ENCODE peak calls at places on chromosomes 3 and 15, in five cellular contexts. L is fibroblast of lung, K is hepatocyte, B is neural progenitor cell, W is GM23338. V is an unnamed sample.

GRCh38 chr3:38141952-38142273 is 3.5 kb downstream of the MYD88 start:
- DNase-seq in L (no peak), K (no peak), B (no peak), W (no peak), V (no peak)

GRCh38 chr3:17629400-17629799 is 113.0 kb downstream of the TBC1D5 start:
- DNase-seq in L (no peak), K (no peak), B (no peak), W (no peak), V (no peak)

GRCh38 chr3:43001094-43001553 is 22.0 kb downstream of the GASK1A start:
- DNase-seq in L (peak), K (peak), B (no peak), W (no peak), V (no peak)

GRCh38 chr15:92921215-92922131 is 21.3 kb downstream of the CHD2 start:
- DNase-seq in L (peak), K (peak), B (no peak), W (no peak), V (no peak)

GRCh38 chr3:171833775-171834460 is 9.2 kb upstream of the TMEM212 start:
- DNase-seq in L (peak), K (no peak), B (no peak), W (peak), V (peak)

GRCh38 chr15:58331903-58332675 is 99.7 kb upstream of the LIPC start:
- DNase-seq in L (peak), K (peak), B (peak), W (peak), V (peak)

GRCh38 chr3:181974198-181974597 is 262.5 kb downstream of the SOX2 start:
- DNase-seq in L (peak), K (no peak), B (no peak), W (no peak), V (no peak)

GRCh38 chr3:187103251-187103650 is 36.0 kb downstream of the RPL39L start:
- DNase-seq in L (no peak), K (no peak), B (no peak), W (no peak), V (no peak)

GRCh38 chr3:173789530-173789929 is 392.0 kb downstream of the NLGN1 start:
- DNase-seq in L (peak), K (peak), B (no peak), W (no peak), V (no peak)

GRCh38 chr3:54223063-54223462 is 100.7 kb downstream of the CACNA2D3 start:
- DNase-seq in L (no peak), K (no peak), B (no peak), W (no peak), V (no peak)

GRCh38 chr15:28264166-28264565 is 57.8 kb downstream of the HERC2 start:
- DNase-seq in L (no peak), K (no peak), B (no peak), W (no peak), V (no peak)

GRCh38 chr3:177357352-177358084 is 160.2 kb upstream of the TBL1XR1 start:
- DNase-seq in L (peak), K (peak), B (peak), W (peak), V (peak)

GRCh38 chr3:126033765-126034164 is 50.2 kb downstream of the SLC41A3 start:
- DNase-seq in L (no peak), K (no peak), B (no peak), W (no peak), V (no peak)

GRCh38 chr3:111691293-111691909 is 96.3 kb upstream of the ZBED2 start:
- DNase-seq in L (peak), K (peak), B (peak), W (peak), V (peak)

GRCh38 chr3:4807381-4808280 is 171.6 kb upstream of the BHLHE40 start:
- DNase-seq in L (no peak), K (no peak), B (no peak), W (no peak), V (no peak)

DNA sequence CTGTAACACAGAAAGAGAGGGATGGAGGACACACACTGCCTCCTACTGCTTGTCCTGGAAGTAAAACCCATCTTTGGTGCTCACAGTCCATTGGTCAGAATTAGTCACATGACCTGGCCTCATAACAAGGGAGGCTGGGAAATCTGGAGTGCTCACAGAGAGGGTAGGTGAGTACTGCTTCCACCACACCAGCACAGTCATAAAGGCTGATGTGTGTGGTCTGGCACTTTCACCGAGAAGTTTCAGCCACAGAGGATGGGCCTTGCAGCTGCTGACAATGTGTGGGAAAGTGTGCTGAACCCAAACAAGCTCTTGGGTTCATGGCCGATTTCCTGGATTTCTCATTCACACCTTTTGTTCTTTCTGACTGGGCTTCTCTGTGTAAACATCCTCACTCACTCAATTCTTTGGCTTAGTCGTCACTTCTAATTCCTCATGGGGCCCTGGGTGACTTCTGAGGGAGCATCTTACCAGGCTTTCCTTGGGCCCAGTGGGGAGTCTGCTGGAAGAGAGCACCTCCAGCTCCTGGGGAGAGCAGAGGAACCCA is 100.7 kb downstream of the ASB7 start:
- DNase-seq in L (peak), K (no peak), B (no peak), W (no peak), V (no peak)
- TF ChIP-seq EZH2 in L (no peak), K (no peak), B (no peak), W (no peak), V (no peak)

DNA sequence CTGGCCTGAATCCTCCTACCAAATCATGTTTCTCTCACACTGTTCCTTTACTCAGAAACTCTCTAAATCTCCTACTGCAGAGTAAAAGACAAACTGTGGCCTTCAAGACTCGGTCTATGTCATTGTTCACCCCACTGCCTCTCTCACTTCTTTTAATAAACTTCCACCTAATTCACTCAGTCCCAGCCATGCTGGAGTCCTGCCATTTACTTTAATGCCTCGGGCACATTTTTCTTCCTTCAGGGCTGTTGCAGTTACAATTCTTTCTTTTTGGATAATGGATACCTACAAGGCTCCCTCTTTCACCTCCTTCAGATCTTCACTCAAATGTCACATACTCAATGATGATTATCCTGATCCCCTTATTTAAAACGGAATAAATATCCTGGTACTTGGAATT is 955.6 kb downstream of the ROBO1 start:
- DNase-seq in L (no peak), K (no peak), B (no peak), W (no peak), V (no peak)
- TF ChIP-seq CTCF in L (no peak), K (no peak), B (no peak), W (no peak), V (no peak)

GRCh38 chr3:10505050-10505790 is at the start of gene ATP2B2:
- DNase-seq in L (peak), K (peak), B (peak), W (peak), V (peak)
- TF ChIP-seq EZH2 in L (no peak), K (peak), B (peak), W (no peak), V (no peak)

GRCh38 chr3:34419801-34420200 is 621.4 kb downstream of the PDCD6IP start:
- DNase-seq in L (no peak), K (peak), B (peak), W (peak), V (peak)
- TF ChIP-seq CTCF in L (no peak), K (no peak), B (no peak), W (no peak), V (no peak)

GRCh38 chr3:128523591-128523990 is 30.6 kb upstream of the GATA2 start:
- DNase-seq in L (no peak), K (no peak), B (no peak), W (no peak), V (no peak)
- TF ChIP-seq EZH2 in L (no peak), K (no peak), B (no peak), W (no peak), V (no peak)

DNA sequence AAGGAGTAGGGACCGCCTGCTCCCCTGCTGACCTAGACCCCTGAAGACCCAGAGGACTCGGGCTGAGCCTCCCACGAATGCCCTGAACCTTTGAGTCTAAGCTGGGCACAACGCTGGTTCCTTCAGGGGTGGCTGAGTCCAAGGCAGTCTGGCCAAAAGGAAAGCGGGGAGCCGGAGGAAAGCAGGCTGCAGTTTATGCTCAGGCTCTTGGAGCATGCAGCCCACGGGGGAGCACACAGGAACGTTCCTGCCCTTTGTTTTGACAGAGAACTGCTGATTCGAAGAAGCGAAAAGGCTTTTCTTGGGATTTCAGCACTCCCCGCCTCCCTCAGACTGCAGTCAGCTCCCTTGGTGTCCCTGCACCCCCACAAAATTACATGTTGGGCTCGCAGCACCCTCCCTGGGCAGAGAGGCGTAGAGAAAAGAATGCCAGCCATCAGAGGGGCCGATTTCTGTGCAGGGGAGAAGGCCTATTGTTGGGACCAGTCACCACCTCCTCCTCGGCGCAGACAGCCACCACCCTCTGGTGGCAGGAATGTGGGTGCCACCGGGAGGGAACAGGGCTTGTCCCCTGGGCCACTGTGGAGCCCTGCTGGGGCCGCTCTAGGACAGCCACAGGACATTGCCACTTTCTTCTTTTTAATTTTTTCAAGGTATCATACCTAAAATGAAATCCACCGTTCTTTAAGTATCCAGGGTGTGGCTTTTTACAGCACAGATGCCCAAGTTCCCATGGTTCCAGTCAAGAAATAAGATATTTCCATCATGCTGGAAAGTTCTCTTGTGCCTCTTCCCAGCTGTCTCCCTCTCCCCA is 72.2 kb downstream of the SMAD6 start:
- DNase-seq in L (peak), K (peak), B (peak), W (peak), V (peak)
- TF ChIP-seq CTCF in L (peak), K (peak), B (peak), W (peak), V (peak)

GRCh38 chr15:74136584-74137543 is 6.5 kb downstream of the ISLR2 start:
- DNase-seq in L (peak), K (no peak), B (no peak), W (peak), V (peak)
- TF ChIP-seq EZH2 in L (peak), K (no peak), B (no peak), W (peak), V (no peak)

DNA sequence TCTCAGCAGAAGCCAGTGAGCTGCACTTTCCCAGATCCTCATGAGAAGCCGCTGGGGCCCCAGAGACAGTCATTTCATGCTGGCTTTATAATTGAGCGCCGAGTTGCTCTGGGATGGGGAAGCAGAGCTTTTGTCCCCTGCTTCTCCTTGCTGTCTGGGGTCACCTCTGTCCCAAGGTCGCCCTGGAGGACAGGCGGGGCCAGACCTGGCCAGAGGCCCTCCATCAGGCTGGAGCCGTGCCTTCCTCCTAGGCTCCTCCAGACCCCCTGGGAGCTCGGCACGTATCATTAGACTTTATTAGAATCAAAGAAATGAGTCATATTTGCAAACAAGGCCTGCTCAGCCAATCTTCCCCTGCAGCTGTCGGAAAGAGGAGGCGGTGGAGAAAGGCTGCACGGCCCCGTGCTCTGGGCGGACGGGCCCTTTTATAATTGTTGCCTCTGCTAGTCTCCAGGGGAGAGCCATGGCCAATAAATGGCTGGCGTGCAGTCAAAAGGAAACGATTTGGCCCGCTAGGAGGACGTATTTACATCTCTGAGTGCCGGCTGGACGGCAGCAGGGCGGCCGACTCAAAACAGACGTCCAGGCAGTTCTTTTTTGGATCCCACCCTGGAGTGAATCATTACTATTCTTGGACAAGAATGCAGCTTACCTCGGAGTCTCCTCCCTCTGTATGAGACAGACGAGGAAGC is 50.4 kb downstream of the SLC6A6 start:
- DNase-seq in L (peak), K (peak), B (no peak), W (no peak), V (peak)
- TF ChIP-seq CTCF in L (no peak), K (no peak), B (no peak), W (no peak), V (no peak)

DNA sequence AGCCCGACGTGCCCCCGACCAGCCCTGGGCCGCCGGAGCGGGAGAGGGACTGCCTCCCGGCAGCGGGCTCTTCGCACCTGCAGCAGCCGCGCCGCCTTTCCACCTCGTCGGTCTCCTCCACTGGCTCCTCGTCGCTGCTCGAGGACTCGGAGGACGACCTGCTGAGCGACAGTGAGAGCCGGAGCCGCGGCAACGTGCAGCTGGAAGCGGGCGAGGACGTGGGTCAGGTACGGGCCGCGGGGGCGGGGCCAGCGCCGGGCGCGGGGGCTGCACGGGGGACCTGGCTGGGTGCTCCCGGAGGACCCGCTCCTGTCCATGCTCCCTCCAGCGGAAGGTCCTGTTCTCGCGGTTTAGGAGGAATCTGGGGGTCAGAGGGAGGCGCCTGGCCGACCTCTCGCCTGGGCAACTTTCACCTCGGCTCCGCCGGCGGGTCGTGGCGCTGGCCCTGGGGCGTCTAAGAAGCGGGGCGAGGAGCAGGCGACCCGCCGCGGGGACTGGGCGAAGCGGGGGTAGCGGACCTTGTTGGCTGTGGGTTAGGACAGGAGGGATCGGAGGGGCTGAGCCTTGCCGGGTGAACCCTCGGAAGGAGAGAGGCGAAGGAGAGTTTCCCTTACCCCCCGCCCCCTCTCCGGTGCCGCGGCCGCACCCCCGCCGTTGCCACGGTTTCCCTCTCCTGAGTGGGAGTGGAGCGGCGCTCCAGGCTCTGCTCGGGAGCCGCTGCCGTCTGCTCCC is 682 bp downstream of the ITPKA start:
- DNase-seq in L (no peak), K (peak), B (peak), W (peak), V (peak)
- TF ChIP-seq EZH2 in L (peak), K (no peak), B (peak), W (peak), V (no peak)

DNA sequence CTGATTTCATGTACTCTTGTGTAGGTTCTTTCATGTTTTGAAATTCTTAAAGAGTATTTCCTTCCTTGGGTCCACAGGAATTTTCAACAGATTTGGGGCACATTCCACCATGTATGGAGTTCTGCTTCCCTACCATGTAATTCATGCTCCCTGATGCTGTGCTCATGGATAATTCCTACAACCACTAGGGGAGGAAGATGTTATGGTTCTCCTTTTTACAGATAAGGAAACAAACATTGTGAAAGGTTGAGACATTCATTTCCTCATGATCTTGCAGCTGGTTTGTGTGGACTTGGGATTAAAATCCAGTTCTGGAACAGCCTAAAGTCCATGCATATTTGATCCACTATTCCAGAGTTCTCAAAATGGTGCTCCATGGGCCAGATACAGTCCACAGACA is 174.9 kb upstream of the FRMD4B start:
- DNase-seq in L (no peak), K (no peak), B (no peak), W (no peak), V (no peak)
- TF ChIP-seq CTCF in L (no peak), K (no peak), B (no peak), W (no peak), V (no peak)

V was measured in A673.